ENCODE peak calls at places on chromosomes 4 and X, in eight cellular contexts. S is GM20000, B is nephron progenitor cell, E is tibial artery, A is neural crest cell, Q is 8988T, H is body of pancreas, D is germinal center. F is an unnamed sample.

GRCh38 chrX:121479406-121479805 is 432.0 kb downstream of the GLUD2 start:
- DNase-seq in S (no peak), D (no peak), E (no peak), H (no peak), B (no peak), A (no peak), Q (no peak), F (no peak)

GRCh38 chr4:126592088-126592487 is 1040.7 kb upstream of the INTU start:
- DNase-seq in H (no peak), E (no peak), Q (no peak), B (no peak), A (no peak), S (no peak), D (no peak), F (no peak)

GRCh38 chrX:125137521-125137920 is 182.2 kb upstream of the TEX13C start:
- DNase-seq in D (no peak), E (no peak), Q (no peak), A (no peak), S (no peak), B (no peak), H (no peak), F (no peak)

GRCh38 chrX:108122748-108123147 is 31.2 kb downstream of the ATG4A start:
- DNase-seq in B (no peak), Q (no peak), A (no peak), S (no peak), E (no peak), D (no peak), H (no peak), F (no peak)

GRCh38 chr4:23717528-23718248 is 172.2 kb downstream of the PPARGC1A start:
- DNase-seq in H (peak), S (peak), A (no peak), Q (peak), E (no peak), D (no peak), B (no peak), F (no peak)

GRCh38 chrX:42290608-42291007 is 367.3 kb upstream of the CASK start:
- DNase-seq in D (no peak), A (no peak), Q (no peak), B (no peak), H (peak), E (no peak), S (no peak), F (no peak)

GRCh38 chr4:177442623-177443155 is 452 bp upstream of the AGA start:
- DNase-seq in S (peak), E (no peak), Q (no peak), D (peak), B (no peak), H (peak), A (no peak), F (peak)

GRCh38 chr4:106422766-106423165 is 54.2 kb upstream of the GIMD1 start:
- DNase-seq in E (no peak), D (no peak), H (no peak), B (no peak), Q (no peak), S (no peak), A (no peak), F (no peak)

GRCh38 chr4:38949416-38950051 is 81.9 kb downstream of the FAM114A1 start:
- DNase-seq in E (no peak), B (no peak), Q (no peak), H (no peak), D (no peak), A (no peak), S (peak), F (no peak)

GRCh38 chrX:48489296-48489695 is 13.3 kb downstream of the FTSJ1 start:
- DNase-seq in D (no peak), A (no peak), Q (no peak), S (no peak), E (peak), B (no peak), H (no peak), F (no peak)

F was measured in GM12864.